ENCODE peak calls at places on chromosomes 11 and 22, in five cellular contexts. One of them, this sample, is unnamed.

GRCh38 chr11:121844016-121844415 is 272.0 kb downstream of the BLID start:
- DNase-seq in stimulated activated CD8-positive, alpha-beta memory T cell treated with anti-CD3 and anti-CD28 coated beads, Interleukin-7, amount 100 ng/mL, for 1 hour: no peak
- DNase-seq in natural killer cell: no peak
- DNase-seq in stimulated activated naive B cell treated with anti-CD40 and anti-IgM and Interleukin-4, amounts not matched to agents 10 μg/mL and 1 μg/mL and 100 μg/mL, for 72 hours: no peak
- DNase-seq in activated CD8-positive, alpha-beta memory T cell treated with anti-CD3 and anti-CD28 coated beads for 4 hours: no peak
- DNase-seq in this sample: no peak

GRCh38 chr22:32619614-32620426 is 145.2 kb downstream of the FBXO7 start:
- DNase-seq in stimulated activated CD8-positive, alpha-beta memory T cell treated with anti-CD3 and anti-CD28 coated beads, Interleukin-7, amount 100 ng/mL, for 1 hour: no peak
- DNase-seq in natural killer cell: no peak
- DNase-seq in stimulated activated naive B cell treated with anti-CD40 and anti-IgM and Interleukin-4, amounts not matched to agents 10 μg/mL and 1 μg/mL and 100 μg/mL, for 72 hours: no peak
- DNase-seq in activated CD8-positive, alpha-beta memory T cell treated with anti-CD3 and anti-CD28 coated beads for 4 hours: no peak
- DNase-seq in this sample: no peak

GRCh38 chr11:46378811-46379482 is 2.5 kb upstream of the MDK start:
- DNase-seq in stimulated activated CD8-positive, alpha-beta memory T cell treated with anti-CD3 and anti-CD28 coated beads, Interleukin-7, amount 100 ng/mL, for 1 hour: no peak
- DNase-seq in natural killer cell: no peak
- DNase-seq in stimulated activated naive B cell treated with anti-CD40 and anti-IgM and Interleukin-4, amounts not matched to agents 10 μg/mL and 1 μg/mL and 100 μg/mL, for 72 hours: no peak
- DNase-seq in activated CD8-positive, alpha-beta memory T cell treated with anti-CD3 and anti-CD28 coated beads for 4 hours: no peak
- DNase-seq in this sample: no peak

GRCh38 chr11:12432507-12432906 is 55.1 kb downstream of the PARVA start:
- DNase-seq in stimulated activated CD8-positive, alpha-beta memory T cell treated with anti-CD3 and anti-CD28 coated beads, Interleukin-7, amount 100 ng/mL, for 1 hour: no peak
- DNase-seq in natural killer cell: no peak
- DNase-seq in stimulated activated naive B cell treated with anti-CD40 and anti-IgM and Interleukin-4, amounts not matched to agents 10 μg/mL and 1 μg/mL and 100 μg/mL, for 72 hours: no peak
- DNase-seq in activated CD8-positive, alpha-beta memory T cell treated with anti-CD3 and anti-CD28 coated beads for 4 hours: no peak
- DNase-seq in this sample: no peak

GRCh38 chr11:125167954-125168821 is 3.6 kb downstream of the PKNOX2 start:
- DNase-seq in stimulated activated CD8-positive, alpha-beta memory T cell treated with anti-CD3 and anti-CD28 coated beads, Interleukin-7, amount 100 ng/mL, for 1 hour: no peak
- DNase-seq in natural killer cell: no peak
- DNase-seq in stimulated activated naive B cell treated with anti-CD40 and anti-IgM and Interleukin-4, amounts not matched to agents 10 μg/mL and 1 μg/mL and 100 μg/mL, for 72 hours: no peak
- DNase-seq in activated CD8-positive, alpha-beta memory T cell treated with anti-CD3 and anti-CD28 coated beads for 4 hours: no peak
- DNase-seq in this sample: no peak

GRCh38 chr11:68164437-68164836 is 43.2 kb upstream of the CHKA start:
- DNase-seq in stimulated activated CD8-positive, alpha-beta memory T cell treated with anti-CD3 and anti-CD28 coated beads, Interleukin-7, amount 100 ng/mL, for 1 hour: no peak
- DNase-seq in natural killer cell: no peak
- DNase-seq in stimulated activated naive B cell treated with anti-CD40 and anti-IgM and Interleukin-4, amounts not matched to agents 10 μg/mL and 1 μg/mL and 100 μg/mL, for 72 hours: no peak
- DNase-seq in activated CD8-positive, alpha-beta memory T cell treated with anti-CD3 and anti-CD28 coated beads for 4 hours: no peak
- DNase-seq in this sample: no peak

GRCh38 chr11:130651266-130651855 is 202.9 kb downstream of the ADAMTS15 start:
- DNase-seq in stimulated activated CD8-positive, alpha-beta memory T cell treated with anti-CD3 and anti-CD28 coated beads, Interleukin-7, amount 100 ng/mL, for 1 hour: no peak
- DNase-seq in natural killer cell: no peak
- DNase-seq in stimulated activated naive B cell treated with anti-CD40 and anti-IgM and Interleukin-4, amounts not matched to agents 10 μg/mL and 1 μg/mL and 100 μg/mL, for 72 hours: no peak
- DNase-seq in activated CD8-positive, alpha-beta memory T cell treated with anti-CD3 and anti-CD28 coated beads for 4 hours: no peak
- DNase-seq in this sample: no peak

GRCh38 chr11:46300270-46300669 is 22.8 kb downstream of the CREB3L1 start:
- DNase-seq in stimulated activated CD8-positive, alpha-beta memory T cell treated with anti-CD3 and anti-CD28 coated beads, Interleukin-7, amount 100 ng/mL, for 1 hour: no peak
- DNase-seq in natural killer cell: no peak
- DNase-seq in stimulated activated naive B cell treated with anti-CD40 and anti-IgM and Interleukin-4, amounts not matched to agents 10 μg/mL and 1 μg/mL and 100 μg/mL, for 72 hours: no peak
- DNase-seq in activated CD8-positive, alpha-beta memory T cell treated with anti-CD3 and anti-CD28 coated beads for 4 hours: no peak
- DNase-seq in this sample: no peak

GRCh38 chr11:12182650-12183511 is 72.5 kb downstream of the MICAL2 start:
- DNase-seq in stimulated activated CD8-positive, alpha-beta memory T cell treated with anti-CD3 and anti-CD28 coated beads, Interleukin-7, amount 100 ng/mL, for 1 hour: no peak
- DNase-seq in natural killer cell: no peak
- DNase-seq in stimulated activated naive B cell treated with anti-CD40 and anti-IgM and Interleukin-4, amounts not matched to agents 10 μg/mL and 1 μg/mL and 100 μg/mL, for 72 hours: no peak
- DNase-seq in activated CD8-positive, alpha-beta memory T cell treated with anti-CD3 and anti-CD28 coated beads for 4 hours: no peak
- DNase-seq in this sample: no peak

GRCh38 chr11:116379185-116379828 is 393.5 kb downstream of the BUD13 start:
- DNase-seq in stimulated activated CD8-positive, alpha-beta memory T cell treated with anti-CD3 and anti-CD28 coated beads, Interleukin-7, amount 100 ng/mL, for 1 hour: no peak
- DNase-seq in natural killer cell: no peak
- DNase-seq in stimulated activated naive B cell treated with anti-CD40 and anti-IgM and Interleukin-4, amounts not matched to agents 10 μg/mL and 1 μg/mL and 100 μg/mL, for 72 hours: no peak
- DNase-seq in activated CD8-positive, alpha-beta memory T cell treated with anti-CD3 and anti-CD28 coated beads for 4 hours: no peak
- DNase-seq in this sample: no peak

GRCh38 chr11:442611-443081 is 835 bp upstream of the ANO9 start:
- DNase-seq in stimulated activated CD8-positive, alpha-beta memory T cell treated with anti-CD3 and anti-CD28 coated beads, Interleukin-7, amount 100 ng/mL, for 1 hour: no peak
- DNase-seq in natural killer cell: no peak
- DNase-seq in stimulated activated naive B cell treated with anti-CD40 and anti-IgM and Interleukin-4, amounts not matched to agents 10 μg/mL and 1 μg/mL and 100 μg/mL, for 72 hours: no peak
- DNase-seq in activated CD8-positive, alpha-beta memory T cell treated with anti-CD3 and anti-CD28 coated beads for 4 hours: no peak
- DNase-seq in this sample: no peak

GRCh38 chr11:117870176-117870952 is 6.1 kb downstream of the FXYD6 start:
- DNase-seq in stimulated activated CD8-positive, alpha-beta memory T cell treated with anti-CD3 and anti-CD28 coated beads, Interleukin-7, amount 100 ng/mL, for 1 hour: no peak
- DNase-seq in natural killer cell: no peak
- DNase-seq in stimulated activated naive B cell treated with anti-CD40 and anti-IgM and Interleukin-4, amounts not matched to agents 10 μg/mL and 1 μg/mL and 100 μg/mL, for 72 hours: no peak
- DNase-seq in activated CD8-positive, alpha-beta memory T cell treated with anti-CD3 and anti-CD28 coated beads for 4 hours: no peak
- DNase-seq in this sample: no peak